ENCODE peak calls at places on chromosome 14, in six cellular contexts. I is endothelial cell of umbilical vein, U is left lung, N is gastrocnemius medialis, T is PC-9, Z is A549. G is an unnamed sample.

GRCh38 chr14:81268016-81268416 is 47.3 kb upstream of the GTF2A1 start:
- DNase-seq in I (no peak), T (no peak), N (no peak), Z (peak; percentile 31), U (no peak), G (no peak)

GRCh38 chr14:53956427-53957201 is at the start of gene BMP4:
- DNase-seq in Z (peak; percentile 59), N (peak; percentile 73), I (peak; percentile 86), T (peak; percentile 71), U (peak; percentile 90), G (peak; percentile 90)

GRCh38 chr14:95561001-95561412 is 26.2 kb downstream of the GLRX5 start:
- DNase-seq in Z (peak; percentile 88), I (peak; percentile 86), T (peak; percentile 68), U (peak; percentile 86), N (peak; percentile 56), G (peak; percentile 90)

GRCh38 chr14:100341301-100342031 is 18.3 kb downstream of the SLC25A47 start:
- DNase-seq in U (no peak), T (no peak), Z (peak; percentile 60), N (peak; percentile 34), I (peak; percentile 98), G (no peak)

GRCh38 chr14:53195949-53196348 is 42.8 kb upstream of the DDHD1 start:
- DNase-seq in I (no peak), U (no peak), Z (no peak), T (no peak), N (no peak), G (no peak)

GRCh38 chr14:61653507-61653906 is 41.8 kb upstream of the HIF1A start:
- DNase-seq in U (no peak), N (no peak), I (peak; percentile 92), T (no peak), Z (peak; percentile 21), G (no peak)

GRCh38 chr14:100587248-100587762 is at the start of gene BEGAIN:
- DNase-seq in T (no peak), I (no peak), Z (no peak), U (no peak), N (no peak), G (no peak)

GRCh38 chr14:72990171-72990570 is 36.7 kb downstream of the ZFYVE1 start:
- DNase-seq in T (no peak), N (no peak), Z (no peak), I (no peak), U (no peak), G (no peak)

GRCh38 chr14:101603096-101603495 is 41.8 kb downstream of the DIO3 start:
- DNase-seq in Z (no peak), U (peak; percentile 67), T (no peak), N (no peak), I (no peak), G (no peak)

DNA sequence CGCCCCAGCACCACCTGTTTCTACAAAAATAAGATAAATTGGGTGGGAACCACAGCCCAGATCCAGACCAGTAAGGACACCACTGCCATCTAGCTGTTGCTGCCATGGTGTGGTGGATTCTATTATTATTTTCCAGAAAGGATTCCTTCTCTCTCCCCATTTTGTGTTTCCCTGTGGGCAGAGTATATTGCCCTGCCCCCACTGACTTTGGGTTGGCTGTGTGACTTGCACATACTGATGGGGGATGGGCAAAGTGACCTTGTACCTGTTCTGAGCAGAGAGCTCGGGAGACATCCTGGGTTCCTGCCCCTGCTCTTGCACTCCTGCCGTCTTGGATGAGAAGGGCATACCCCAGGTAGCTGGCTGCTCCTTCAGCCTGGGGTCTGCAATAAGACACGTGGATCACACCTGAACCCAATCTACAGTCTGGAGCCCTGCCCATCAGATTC is 24.3 kb downstream of the MOAP1 start:
- DNase-seq in U (peak; percentile 5), N (no peak), Z (peak; percentile 62), I (no peak), T (no peak), G (peak; percentile 31)
- TF ChIP-seq CTCF in U (no peak), N (no peak), Z (peak; percentile 58), I (peak; percentile 28), T (peak; percentile 52), G (no peak)

GRCh38 chr14:93857500-93857899 is 69.2 kb upstream of the PRIMA1 start:
- DNase-seq in T (no peak), Z (no peak), I (no peak), N (no peak), U (no peak), G (no peak)
- TF ChIP-seq CTCF in T (no peak), Z (no peak), I (no peak), N (no peak), U (no peak), G (no peak)

DNA sequence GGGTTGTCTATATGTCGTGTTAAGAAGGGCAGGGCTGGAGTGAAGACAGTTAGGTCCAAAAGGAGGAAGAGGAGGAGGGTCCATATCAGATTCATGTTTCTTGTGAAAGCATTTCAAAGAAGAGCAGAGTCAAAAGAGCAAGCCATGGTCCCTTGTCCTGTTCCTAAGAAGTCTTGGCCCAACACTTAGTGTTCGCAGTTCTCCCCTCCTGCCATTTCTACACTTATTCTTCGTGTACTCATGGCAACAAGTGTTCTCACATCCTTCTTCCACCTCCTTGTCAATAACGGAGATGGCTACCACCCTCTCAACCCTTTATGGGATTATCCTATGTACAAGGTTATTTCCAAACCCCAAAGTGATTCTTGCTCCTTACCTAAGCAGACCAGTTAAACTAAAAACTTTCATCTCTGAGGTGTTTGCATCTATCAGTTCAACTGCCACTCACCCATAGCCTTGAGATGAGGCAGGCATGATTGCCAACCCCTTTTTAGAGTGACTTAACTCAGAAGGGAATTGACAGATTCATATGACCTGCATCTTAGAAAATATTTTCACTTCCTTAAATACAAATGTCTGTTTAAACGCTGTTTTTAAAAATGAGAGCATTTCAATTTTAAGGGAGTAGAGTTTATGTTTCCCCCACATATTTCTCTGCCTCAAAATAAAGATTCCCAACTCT is 19.8 kb upstream of the RNASE2 start:
- DNase-seq in N (no peak), T (no peak), I (no peak), U (no peak), Z (no peak), G (no peak)
- TF ChIP-seq CTCF in N (no peak), T (no peak), I (no peak), U (no peak), Z (no peak), G (no peak)

GRCh38 chr14:21993837-21994236 is 320.2 kb upstream of the OR4E1 start:
- DNase-seq in U (no peak), I (no peak), N (no peak), T (no peak), Z (no peak), G (no peak)

GRCh38 chr14:21999400-21999799 is 325.8 kb upstream of the OR4E1 start:
- DNase-seq in T (no peak), U (no peak), N (no peak), I (no peak), Z (no peak), G (no peak)

GRCh38 chr14:21993070-21993469 is 319.5 kb upstream of the OR4E1 start:
- DNase-seq in U (no peak), T (no peak), I (no peak), Z (peak; percentile 33), N (no peak), G (no peak)

GRCh38 chr14:21995332-21995731 is 321.7 kb upstream of the OR4E1 start:
- DNase-seq in T (no peak), Z (no peak), I (no peak), N (no peak), U (no peak), G (no peak)

GRCh38 chr14:21997300-21997699 is 323.7 kb upstream of the OR4E1 start:
- DNase-seq in Z (peak; percentile 65), I (peak; percentile 23), U (no peak), T (no peak), N (no peak), G (peak; percentile 24)
- TF ChIP-seq CTCF in Z (no peak), I (peak; percentile 6), U (no peak), T (no peak), N (no peak), G (no peak)

DNA sequence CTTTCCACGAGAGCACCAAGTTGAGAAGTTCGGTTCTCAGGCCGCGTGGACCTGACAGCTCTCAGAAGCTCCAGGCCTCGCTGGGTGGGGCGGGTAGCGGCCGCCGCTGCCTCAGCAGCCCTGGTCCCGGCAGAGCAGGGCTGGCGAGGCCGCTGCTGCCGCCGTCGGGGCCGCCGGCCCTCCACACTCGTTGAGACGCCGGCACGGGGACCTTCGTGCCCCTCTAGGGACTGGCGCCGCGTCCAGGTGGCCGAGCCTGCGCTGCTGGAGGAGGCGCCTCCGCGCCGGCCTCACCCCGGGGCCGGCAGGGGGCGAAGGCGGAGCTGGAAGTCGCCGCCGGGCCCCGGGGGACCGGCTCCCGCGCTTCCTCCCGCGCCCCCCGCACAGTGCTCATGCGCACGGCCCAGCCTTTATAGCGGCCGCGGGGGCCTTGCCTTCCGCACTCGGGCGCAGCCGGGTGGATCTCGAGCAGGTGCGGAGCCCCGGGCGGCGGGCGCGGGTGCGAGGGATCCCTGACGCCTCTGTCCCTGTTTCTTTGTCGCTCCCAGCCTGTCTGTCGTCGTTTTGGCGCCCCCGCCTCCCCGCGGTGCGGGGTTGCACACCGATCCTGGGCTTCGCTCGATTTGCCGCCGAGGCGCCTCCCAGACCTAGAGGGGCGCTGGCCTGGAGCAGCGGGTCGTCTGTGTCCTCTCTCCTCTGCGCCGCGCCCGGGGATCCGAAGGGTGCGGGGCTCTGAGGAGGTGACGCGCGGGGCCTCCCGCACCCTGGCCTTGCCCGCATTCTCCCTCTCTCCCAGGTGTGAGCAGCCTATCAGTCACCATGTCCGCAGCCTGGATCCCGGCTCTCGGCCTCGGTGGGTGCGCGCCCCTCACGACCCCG is at the start of gene COCH:
- DNase-seq in I (no peak), T (no peak), U (peak; percentile 84), Z (peak; percentile 63), N (no peak), G (peak; percentile 71)
- TF ChIP-seq CTCF in I (peak; percentile 32), T (no peak), U (peak; percentile 27), Z (peak; percentile 43), N (no peak), G (peak; percentile 62)